ENCODE peak calls at places on chromosomes 6 and 20, in seven cellular contexts. R is sigmoid colon; B is ELR; E is H54; H is frontal cortex; V is stimulated activated CD8-positive, alpha-beta memory T cell treated with anti-CD3 and anti-CD28 coated beads, Interleukin-15, amount 100 ng/mL, for 4 hours; N is NCI-H1436. T is an unnamed sample.

GRCh38 chr6:53730767-53731166 is 64.0 kb upstream of the LRRC1 start:
- DNase-seq in R (no peak), B (no peak), E (no peak), H (no peak), V (no peak), N (no peak), T (no peak)

GRCh38 chr20:7770046-7770445 is 170.2 kb downstream of the HAO1 start:
- DNase-seq in R (no peak), B (no peak), E (no peak), H (no peak), V (no peak), N (no peak), T (no peak)

GRCh38 chr20:12012241-12013222 is 94.8 kb downstream of the BTBD3 start:
- DNase-seq in R (no peak), B (peak; percentile 57), E (peak; percentile 42), H (peak; percentile 13), V (no peak), N (no peak), T (no peak)

GRCh38 chr20:49754596-49754995 is 40.9 kb upstream of the B4GALT5 start:
- DNase-seq in R (no peak), B (no peak), E (no peak), H (no peak), V (no peak), N (no peak), T (no peak)

GRCh38 chr20:59149678-59150504 is 13.7 kb upstream of the ZNF831 start:
- DNase-seq in R (no peak), B (no peak), E (no peak), H (no peak), V (peak; percentile 31), N (no peak), T (peak; percentile 25)

GRCh38 chr20:6566821-6567220 is 200.7 kb upstream of the BMP2 start:
- DNase-seq in R (no peak), B (peak; percentile 37), E (no peak), H (no peak), V (no peak), N (no peak), T (no peak)

GRCh38 chr6:147664092-147664491 is 155.6 kb downstream of the SAMD5 start:
- DNase-seq in R (no peak), B (no peak), E (no peak), H (no peak), V (no peak), N (no peak), T (no peak)

GRCh38 chr20:51725584-51726176 is 42.5 kb downstream of the ATP9A start:
- DNase-seq in R (no peak), B (no peak), E (no peak), H (no peak), V (no peak), N (no peak), T (no peak)

GRCh38 chr20:57263127-57263609 is 3.3 kb downstream of the BMP7 start:
- DNase-seq in R (no peak), B (no peak), E (no peak), H (no peak), V (no peak), N (no peak), T (no peak)

GRCh38 chr6:105424177-105424783 is 21.4 kb upstream of the PREP start:
- DNase-seq in R (no peak), B (peak; percentile 71), E (no peak), H (no peak), V (peak; percentile 37), N (peak; percentile 13), T (no peak)

GRCh38 chr6:34360556-34360955 is 31.9 kb downstream of the NUDT3 start:
- DNase-seq in R (no peak), B (peak; percentile 43), E (no peak), H (no peak), V (no peak), N (no peak), T (no peak)

GRCh38 chr6:135182120-135182992 is 1.2 kb downstream of the MYB start:
- DNase-seq in R (no peak), B (peak; percentile 40), E (peak; percentile 9), H (no peak), V (peak; percentile 13), N (no peak), T (no peak)

GRCh38 chr20:8019178-8019997 is at the start of gene TMX4:
- DNase-seq in R (peak; percentile 99), B (peak; percentile 95), E (peak; percentile 78), H (peak; percentile 87), V (peak; percentile 80), N (peak; percentile 93), T (peak; percentile 99)

GRCh38 chr20:53162251-53162835 is 190.2 kb downstream of the TSHZ2 start:
- DNase-seq in R (peak; percentile 74), B (peak; percentile 8), E (peak; percentile 60), H (no peak), V (no peak), N (peak; percentile 77), T (peak; percentile 29)

GRCh38 chr20:10369723-10370090 is 64.3 kb downstream of the MKKS start:
- DNase-seq in R (no peak), B (peak; percentile 49), E (no peak), H (no peak), V (no peak), N (no peak), T (no peak)

GRCh38 chr20:45308078-45308778 is at the start of gene MATN4:
- DNase-seq in R (no peak), B (no peak), E (no peak), H (no peak), V (no peak), N (peak; percentile 8), T (no peak)

GRCh38 chr6:170441316-170441715 is 111.8 kb downstream of the PSMB1 start:
- DNase-seq in R (peak; percentile 48), B (peak; percentile 21), E (no peak), H (no peak), V (no peak), N (no peak), T (no peak)

GRCh38 chr6:45746046-45746445 is 269.6 kb downstream of the CLIC5 start:
- DNase-seq in R (no peak), B (peak; percentile 36), E (no peak), H (no peak), V (no peak), N (no peak), T (no peak)

T was measured in left ventricle myocardium inferior.